ENCODE peak calls at places on chromosome 2, in six cellular contexts. One of them, this sample, is unnamed.

GRCh38 chr2:205902041-205902898 is 183.7 kb downstream of the INO80D start:
- DNase-seq in brain microvascular endothelial cell: no peak
- DNase-seq in GM23338: no peak
- DNase-seq in adrenal gland: peak
- DNase-seq in tibial artery: no peak
- DNase-seq in body of pancreas: peak
- DNase-seq in this sample: peak

GRCh38 chr2:166677996-166678395 is 183.9 kb upstream of the SCN7A start:
- DNase-seq in brain microvascular endothelial cell: no peak
- DNase-seq in GM23338: no peak
- DNase-seq in adrenal gland: no peak
- DNase-seq in tibial artery: no peak
- DNase-seq in body of pancreas: no peak
- DNase-seq in this sample: no peak

GRCh38 chr2:207676827-207677354 is 34.5 kb upstream of the CCNYL1 start:
- DNase-seq in brain microvascular endothelial cell: peak
- DNase-seq in GM23338: no peak
- DNase-seq in adrenal gland: peak
- DNase-seq in tibial artery: no peak
- DNase-seq in body of pancreas: no peak
- DNase-seq in this sample: peak

GRCh38 chr2:74119324-74119723 is 28.4 kb downstream of the BOLA3 start:
- DNase-seq in brain microvascular endothelial cell: no peak
- DNase-seq in GM23338: no peak
- DNase-seq in adrenal gland: no peak
- DNase-seq in tibial artery: no peak
- DNase-seq in body of pancreas: no peak
- DNase-seq in this sample: peak

GRCh38 chr2:46134531-46135229 is 162.5 kb upstream of the EPAS1 start:
- DNase-seq in brain microvascular endothelial cell: peak
- DNase-seq in GM23338: no peak
- DNase-seq in adrenal gland: peak
- DNase-seq in tibial artery: peak
- DNase-seq in body of pancreas: no peak
- DNase-seq in this sample: peak

GRCh38 chr2:209476367-209477191 is 52.7 kb downstream of the MAP2 start:
- DNase-seq in brain microvascular endothelial cell: no peak
- DNase-seq in GM23338: no peak
- DNase-seq in adrenal gland: no peak
- DNase-seq in tibial artery: no peak
- DNase-seq in body of pancreas: peak
- DNase-seq in this sample: peak

GRCh38 chr2:170509460-170510193 is 205.5 kb upstream of the SP5 start:
- DNase-seq in brain microvascular endothelial cell: no peak
- DNase-seq in GM23338: no peak
- DNase-seq in adrenal gland: no peak
- DNase-seq in tibial artery: no peak
- DNase-seq in body of pancreas: no peak
- DNase-seq in this sample: no peak

GRCh38 chr2:28004086-28004485 is 113.6 kb downstream of the BABAM2 start:
- DNase-seq in brain microvascular endothelial cell: peak
- DNase-seq in GM23338: no peak
- DNase-seq in adrenal gland: no peak
- DNase-seq in tibial artery: no peak
- DNase-seq in body of pancreas: no peak
- DNase-seq in this sample: peak

GRCh38 chr2:229714080-229714735 is at the start of gene DNER:
- DNase-seq in brain microvascular endothelial cell: no peak
- DNase-seq in GM23338: peak
- DNase-seq in adrenal gland: peak
- DNase-seq in tibial artery: no peak
- DNase-seq in body of pancreas: peak
- DNase-seq in this sample: no peak

GRCh38 chr2:37600735-37601134 is 70.7 kb downstream of the CDC42EP3 start:
- DNase-seq in brain microvascular endothelial cell: no peak
- DNase-seq in GM23338: no peak
- DNase-seq in adrenal gland: no peak
- DNase-seq in tibial artery: no peak
- DNase-seq in body of pancreas: no peak
- DNase-seq in this sample: no peak

GRCh38 chr2:178523596-178524134 is 43.4 kb downstream of the PLEKHA3 start:
- DNase-seq in brain microvascular endothelial cell: no peak
- DNase-seq in GM23338: peak
- DNase-seq in adrenal gland: no peak
- DNase-seq in tibial artery: no peak
- DNase-seq in body of pancreas: no peak
- DNase-seq in this sample: peak

GRCh38 chr2:128731994-128732650 is 413.5 kb upstream of the HS6ST1 start:
- DNase-seq in brain microvascular endothelial cell: no peak
- DNase-seq in GM23338: no peak
- DNase-seq in adrenal gland: no peak
- DNase-seq in tibial artery: no peak
- DNase-seq in body of pancreas: no peak
- DNase-seq in this sample: no peak

GRCh38 chr2:39481611-39482010 is 44.5 kb upstream of the MAP4K3 start:
- DNase-seq in brain microvascular endothelial cell: no peak
- DNase-seq in GM23338: no peak
- DNase-seq in adrenal gland: no peak
- DNase-seq in tibial artery: no peak
- DNase-seq in body of pancreas: no peak
- DNase-seq in this sample: peak

GRCh38 chr2:60549250-60550150 is 4.0 kb downstream of the BCL11A start:
- DNase-seq in brain microvascular endothelial cell: no peak
- DNase-seq in GM23338: peak
- DNase-seq in adrenal gland: peak
- DNase-seq in tibial artery: no peak
- DNase-seq in body of pancreas: peak
- DNase-seq in this sample: no peak

GRCh38 chr2:217231212-217231611 is 371.3 kb upstream of the TNP1 start:
- DNase-seq in brain microvascular endothelial cell: no peak
- DNase-seq in GM23338: no peak
- DNase-seq in adrenal gland: no peak
- DNase-seq in tibial artery: no peak
- DNase-seq in body of pancreas: no peak
- DNase-seq in this sample: no peak

GRCh38 chr2:216863029-216863428 is 3.2 kb upstream of the TNP1 start:
- DNase-seq in brain microvascular endothelial cell: no peak
- DNase-seq in GM23338: no peak
- DNase-seq in adrenal gland: no peak
- DNase-seq in tibial artery: no peak
- DNase-seq in body of pancreas: no peak
- DNase-seq in this sample: no peak

GRCh38 chr2:120771111-120771555 is 35.5 kb downstream of the GLI2 start:
- DNase-seq in brain microvascular endothelial cell: no peak
- DNase-seq in GM23338: no peak
- DNase-seq in adrenal gland: no peak
- DNase-seq in tibial artery: no peak
- DNase-seq in body of pancreas: no peak
- DNase-seq in this sample: no peak

GRCh38 chr2:111226797-111227700 is 106.3 kb downstream of the BCL2L11 start:
- DNase-seq in brain microvascular endothelial cell: peak
- DNase-seq in GM23338: no peak
- DNase-seq in adrenal gland: no peak
- DNase-seq in tibial artery: no peak
- DNase-seq in body of pancreas: no peak
- DNase-seq in this sample: peak

GRCh38 chr2:71456617-71457016 is 3.3 kb downstream of the DYSF start:
- DNase-seq in brain microvascular endothelial cell: no peak
- DNase-seq in GM23338: peak
- DNase-seq in adrenal gland: no peak
- DNase-seq in tibial artery: no peak
- DNase-seq in body of pancreas: no peak
- DNase-seq in this sample: no peak

GRCh38 chr2:71453404-71454220 is at the start of gene DYSF:
- DNase-seq in brain microvascular endothelial cell: no peak
- DNase-seq in GM23338: peak
- DNase-seq in adrenal gland: peak
- DNase-seq in tibial artery: peak
- DNase-seq in body of pancreas: peak
- DNase-seq in this sample: peak

GRCh38 chr2:71455741-71456569 is 2.6 kb downstream of the DYSF start:
- DNase-seq in brain microvascular endothelial cell: no peak
- DNase-seq in GM23338: peak
- DNase-seq in adrenal gland: no peak
- DNase-seq in tibial artery: no peak
- DNase-seq in body of pancreas: no peak
- DNase-seq in this sample: no peak

GRCh38 chr2:71454221-71455010 is 1.1 kb downstream of the DYSF start:
- DNase-seq in brain microvascular endothelial cell: no peak
- DNase-seq in GM23338: peak
- DNase-seq in adrenal gland: no peak
- DNase-seq in tibial artery: peak
- DNase-seq in body of pancreas: no peak
- DNase-seq in this sample: no peak

DNA sequence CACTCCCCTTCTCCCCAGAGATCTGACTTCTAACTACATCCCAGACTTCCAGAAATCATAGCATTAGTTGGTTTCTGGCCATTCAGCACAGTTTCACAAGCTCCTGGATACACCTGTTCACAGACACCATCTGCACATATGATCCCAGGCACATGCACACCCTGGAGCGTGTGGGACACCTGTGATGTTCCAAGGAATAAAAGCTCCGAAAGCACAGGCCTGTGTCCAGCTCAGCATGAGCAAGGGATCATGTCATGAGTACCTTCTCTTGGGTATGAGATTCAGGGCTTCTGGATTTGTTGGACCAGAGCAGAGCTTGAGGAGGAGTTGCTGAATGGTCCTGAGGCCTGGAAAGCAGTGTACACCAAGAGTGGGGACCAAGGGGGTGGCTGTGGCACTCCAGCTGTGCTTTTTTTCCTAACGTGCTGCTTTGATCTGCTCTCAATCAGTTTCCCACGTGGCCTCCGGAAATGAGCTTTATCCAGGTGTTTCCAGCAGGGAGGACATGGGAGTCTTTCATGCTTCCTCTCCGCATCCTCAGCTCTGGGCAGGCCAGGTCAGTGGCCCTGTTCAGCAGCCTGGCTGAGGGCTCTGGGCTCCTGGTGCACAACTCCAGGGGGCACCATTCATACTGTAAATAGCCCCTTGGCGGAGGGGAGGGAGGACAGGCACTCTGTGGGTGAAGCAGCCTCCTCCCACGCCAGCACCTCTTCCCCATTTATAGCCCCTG is 1.8 kb downstream of the DYSF start:
- DNase-seq in brain microvascular endothelial cell: no peak
- DNase-seq in GM23338: peak
- DNase-seq in adrenal gland: no peak
- DNase-seq in tibial artery: no peak
- DNase-seq in body of pancreas: no peak
- DNase-seq in this sample: no peak
- TF ChIP-seq CTCF in brain microvascular endothelial cell: peak
- TF ChIP-seq CTCF in GM23338: no peak
- TF ChIP-seq CTCF in adrenal gland: no peak
- TF ChIP-seq CTCF in tibial artery: no peak
- TF ChIP-seq CTCF in body of pancreas: no peak
- TF ChIP-seq CTCF in this sample: no peak

GRCh38 chr2:134135793-134136192 is 118.1 kb upstream of the MGAT5 start:
- DNase-seq in brain microvascular endothelial cell: no peak
- DNase-seq in GM23338: no peak
- DNase-seq in adrenal gland: no peak
- DNase-seq in tibial artery: no peak
- DNase-seq in body of pancreas: no peak
- DNase-seq in this sample: no peak
- H3K4me3 ChIP-seq in brain microvascular endothelial cell: no peak
- H3K4me3 ChIP-seq in GM23338: no peak
- H3K4me3 ChIP-seq in adrenal gland: no peak
- H3K4me3 ChIP-seq in tibial artery: no peak
- H3K4me3 ChIP-seq in body of pancreas: no peak
- H3K4me3 ChIP-seq in this sample: no peak

GRCh38 chr2:215638687-215639086 is 202.8 kb upstream of the FN1 start:
- DNase-seq in brain microvascular endothelial cell: no peak
- DNase-seq in GM23338: no peak
- DNase-seq in adrenal gland: no peak
- DNase-seq in tibial artery: no peak
- DNase-seq in body of pancreas: no peak
- DNase-seq in this sample: no peak

GRCh38 chr2:215633360-215633759 is 197.5 kb upstream of the FN1 start:
- DNase-seq in brain microvascular endothelial cell: no peak
- DNase-seq in GM23338: no peak
- DNase-seq in adrenal gland: no peak
- DNase-seq in tibial artery: no peak
- DNase-seq in body of pancreas: no peak
- DNase-seq in this sample: no peak

GRCh38 chr2:215637658-215638057 is 201.8 kb upstream of the FN1 start:
- DNase-seq in brain microvascular endothelial cell: no peak
- DNase-seq in GM23338: no peak
- DNase-seq in adrenal gland: no peak
- DNase-seq in tibial artery: no peak
- DNase-seq in body of pancreas: no peak
- DNase-seq in this sample: no peak

GRCh38 chr2:215635071-215635787 is 199.4 kb upstream of the FN1 start:
- DNase-seq in brain microvascular endothelial cell: no peak
- DNase-seq in GM23338: no peak
- DNase-seq in adrenal gland: no peak
- DNase-seq in tibial artery: no peak
- DNase-seq in body of pancreas: no peak
- DNase-seq in this sample: peak

DNA sequence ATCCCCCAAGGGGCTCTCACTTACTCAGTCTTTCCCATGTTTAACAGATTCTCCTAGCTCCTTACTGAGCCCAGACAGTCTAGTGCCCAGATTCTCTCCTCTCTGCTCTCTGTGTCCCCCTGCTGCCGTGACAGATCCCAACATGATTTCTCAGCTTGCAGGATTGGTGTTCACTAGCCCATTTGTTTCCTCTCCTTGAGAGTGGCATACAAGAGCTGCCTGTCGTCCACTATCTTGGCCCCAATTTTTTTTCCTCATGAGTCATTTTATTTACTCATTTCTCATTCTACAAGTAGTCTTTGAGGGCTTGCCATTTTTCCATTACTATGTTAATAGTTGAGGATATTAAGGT is 199.9 kb upstream of the FN1 start:
- DNase-seq in brain microvascular endothelial cell: peak
- DNase-seq in GM23338: peak
- DNase-seq in adrenal gland: peak
- DNase-seq in tibial artery: no peak
- DNase-seq in body of pancreas: no peak
- DNase-seq in this sample: peak
- TF ChIP-seq CTCF in brain microvascular endothelial cell: peak
- TF ChIP-seq CTCF in GM23338: peak
- TF ChIP-seq CTCF in adrenal gland: peak
- TF ChIP-seq CTCF in tibial artery: no peak
- TF ChIP-seq CTCF in body of pancreas: no peak
- TF ChIP-seq CTCF in this sample: peak

DNA sequence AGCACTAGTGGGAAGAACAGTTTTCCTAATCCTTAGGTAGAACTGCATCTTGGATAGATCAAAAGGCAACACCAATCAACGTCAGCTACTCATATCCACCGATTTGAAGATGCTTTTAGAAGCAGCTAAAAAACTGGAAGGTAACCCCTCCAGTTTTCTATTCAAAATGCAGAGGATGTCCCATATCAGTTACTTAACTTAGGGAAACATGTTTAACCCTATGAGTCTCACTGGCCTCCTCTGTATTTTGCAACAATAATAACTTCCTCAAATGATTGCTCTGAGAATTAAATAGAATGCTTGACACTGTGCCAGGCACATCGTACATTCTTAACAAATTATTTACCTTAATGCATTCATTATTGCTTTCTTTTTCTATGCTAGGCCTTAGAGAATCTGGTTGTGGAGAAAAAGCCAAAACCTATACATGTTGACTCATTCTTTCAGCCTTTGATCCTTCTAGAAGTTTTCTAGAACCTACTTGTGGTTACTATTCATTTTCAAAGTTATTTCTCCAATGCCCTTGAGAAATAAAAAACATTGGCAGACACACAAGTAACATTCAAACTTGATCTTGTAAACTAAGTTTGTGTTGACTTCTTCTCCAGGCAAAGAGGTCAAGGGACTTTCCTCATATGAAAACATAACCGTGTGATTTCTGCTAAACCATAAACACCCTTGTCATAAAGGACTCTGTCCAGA is 4.7 kb downstream of the DOCK10 start:
- DNase-seq in brain microvascular endothelial cell: no peak
- DNase-seq in GM23338: no peak
- DNase-seq in adrenal gland: no peak
- DNase-seq in tibial artery: no peak
- DNase-seq in body of pancreas: no peak
- DNase-seq in this sample: peak
- H3K4me3 ChIP-seq in brain microvascular endothelial cell: no peak
- H3K4me3 ChIP-seq in GM23338: no peak
- H3K4me3 ChIP-seq in adrenal gland: no peak
- H3K4me3 ChIP-seq in tibial artery: no peak
- H3K4me3 ChIP-seq in body of pancreas: no peak
- H3K4me3 ChIP-seq in this sample: no peak